ENCODE peak calls at places on chromosomes 16 and 17, in four cellular contexts. G is SIG-M5, V is NCI-H446, Z is colonic mucosa. O is an unnamed sample.

GRCh38 chr17:66527335-66527734 is 224.9 kb downstream of the PRKCA start:
- DNase-seq in G (no peak), V (no peak), Z (no peak), O (no peak)

GRCh38 chr17:14372905-14373559 is 72.2 kb downstream of the HS3ST3B1 start:
- DNase-seq in G (no peak), V (no peak), Z (no peak), O (no peak)

GRCh38 chr17:59668816-59669215 is 38.4 kb downstream of the PTRH2 start:
- DNase-seq in G (no peak), V (no peak), Z (no peak), O (no peak)

GRCh38 chr17:63399856-63400255 is 46.2 kb downstream of the CYB561 start:
- DNase-seq in G (no peak), V (no peak), Z (peak), O (no peak)

GRCh38 chr16:535446-536405 is 8.2 kb downstream of the CAPN15 start:
- DNase-seq in G (no peak), V (no peak), Z (peak), O (no peak)

GRCh38 chr16:86882586-86883280 is 304.4 kb downstream of the FOXL1 start:
- DNase-seq in G (no peak), V (no peak), Z (no peak), O (no peak)

GRCh38 chr16:28309811-28310311 is 17.5 kb downstream of the SBK1 start:
- DNase-seq in G (no peak), V (no peak), Z (no peak), O (no peak)

GRCh38 chr17:43456661-43457361 is 27.0 kb upstream of the DHX8 start:
- DNase-seq in G (no peak), V (peak), Z (no peak), O (no peak)

GRCh38 chr17:77323413-77324171 is 182.8 kb downstream of the SEC14L1 start:
- DNase-seq in G (no peak), V (no peak), Z (peak), O (no peak)

GRCh38 chr17:32281011-32281451 is 15.4 kb downstream of the RHBDL3 start:
- DNase-seq in G (no peak), V (no peak), Z (no peak), O (no peak)

O was measured in thoracic aorta.